ENCODE peak calls at places on chromosomes 2 and 18, in nine cellular contexts. W, C, E, I, F, S, J, T and O are unnamed samples.

GRCh38 chr2:98822301-98823164 is 91.6 kb upstream of the MGAT4A start:
- DNase-seq in W (peak), C (peak), E (peak), I (no peak), F (peak), S (no peak), J (peak), T (no peak), O (no peak)

GRCh38 chr2:109440507-109441156 is 173.1 kb downstream of the SEPTIN10 start:
- DNase-seq in W (no peak), C (no peak), E (no peak), I (no peak), F (no peak), S (no peak), J (no peak), T (no peak), O (no peak)

GRCh38 chr2:55097083-55097461 is 46.8 kb upstream of the RTN4 start:
- DNase-seq in W (no peak), C (no peak), E (no peak), I (peak), F (no peak), S (no peak), J (no peak), T (no peak), O (peak)

GRCh38 chr2:177329035-177329434 is 63.5 kb upstream of the AGPS start:
- DNase-seq in W (no peak), C (no peak), E (no peak), I (no peak), F (no peak), S (no peak), J (no peak), T (no peak), O (no peak)

GRCh38 chr2:232885264-232885961 is 15.3 kb downstream of the SNORC start:
- DNase-seq in W (no peak), C (no peak), E (no peak), I (no peak), F (no peak), S (peak), J (no peak), T (no peak), O (no peak)

GRCh38 chr2:45935791-45936622 is 284.5 kb downstream of the PRKCE start:
- DNase-seq in W (peak), C (peak), E (peak), I (peak), F (peak), S (peak), J (peak), T (no peak), O (peak)

GRCh38 chr18:33596178-33596854 is 18.3 kb downstream of the ASXL3 start:
- DNase-seq in W (no peak), C (no peak), E (no peak), I (no peak), F (no peak), S (no peak), J (no peak), T (no peak), O (peak)

GRCh38 chr2:148877403-148877740 is 2.3 kb downstream of the KIF5C start:
- DNase-seq in W (no peak), C (no peak), E (no peak), I (no peak), F (no peak), S (no peak), J (no peak), T (no peak), O (no peak)

GRCh38 chr18:6795307-6795706 is 65.8 kb downstream of the ARHGAP28 start:
- DNase-seq in W (no peak), C (no peak), E (no peak), I (no peak), F (no peak), S (peak), J (no peak), T (no peak), O (no peak)

GRCh38 chr2:120452945-120453634 is 107.2 kb downstream of the INHBB start:
- DNase-seq in W (no peak), C (no peak), E (no peak), I (no peak), F (no peak), S (no peak), J (no peak), T (no peak), O (no peak)

GRCh38 chr2:179861777-179862117 is 335 bp upstream of the ZNF385B start:
- DNase-seq in W (peak), C (no peak), E (peak), I (peak), F (peak), S (peak), J (no peak), T (no peak), O (no peak)

GRCh38 chr2:190679813-190680591 is 31.1 kb downstream of the NAB1 start:
- DNase-seq in W (peak), C (peak), E (peak), I (peak), F (peak), S (peak), J (peak), T (no peak), O (peak)

GRCh38 chr2:160247295-160247694 is 47.2 kb upstream of the ITGB6 start:
- DNase-seq in W (no peak), C (no peak), E (no peak), I (peak), F (no peak), S (no peak), J (no peak), T (no peak), O (no peak)

GRCh38 chr18:70227438-70227837 is 22.0 kb upstream of the RTTN start:
- DNase-seq in W (no peak), C (no peak), E (no peak), I (no peak), F (no peak), S (no peak), J (no peak), T (no peak), O (no peak)

GRCh38 chr18:56702946-56703345 is 51.8 kb downstream of the WDR7 start:
- DNase-seq in W (peak), C (peak), E (peak), I (peak), F (peak), S (peak), J (peak), T (no peak), O (peak)

GRCh38 chr2:176636376-176636775 is 367.1 kb downstream of the MTX2 start:
- DNase-seq in W (no peak), C (no peak), E (no peak), I (no peak), F (no peak), S (no peak), J (no peak), T (no peak), O (no peak)

GRCh38 chr2:64841462-64841861 is 147.7 kb upstream of the SLC1A4 start:
- DNase-seq in W (no peak), C (no peak), E (no peak), I (no peak), F (no peak), S (no peak), J (no peak), T (no peak), O (no peak)

GRCh38 chr2:241870081-241870541 is 582 bp downstream of the RTP5 start:
- DNase-seq in W (no peak), C (no peak), E (no peak), I (no peak), F (no peak), S (no peak), J (no peak), T (no peak), O (no peak)

GRCh38 chr18:79904357-79905147 is 46.9 kb downstream of the SLC66A2 start:
- DNase-seq in W (no peak), C (no peak), E (no peak), I (no peak), F (no peak), S (no peak), J (no peak), T (no peak), O (no peak)

GRCh38 chr18:61901334-61901986 is 8.7 kb upstream of the RNF152 start:
- DNase-seq in W (peak), C (peak), E (peak), I (peak), F (peak), S (peak), J (no peak), T (no peak), O (peak)

GRCh38 chr2:210228586-210228985 is 3.3 kb upstream of the ACADL start:
- DNase-seq in W (no peak), C (no peak), E (no peak), I (no peak), F (no peak), S (no peak), J (no peak), T (no peak), O (no peak)

GRCh38 chr2:129240061-129240460 is 739.4 kb upstream of the RAB6C start:
- DNase-seq in W (no peak), C (no peak), E (no peak), I (no peak), F (no peak), S (no peak), J (no peak), T (no peak), O (no peak)

GRCh38 chr2:39920318-39920775 is 141.3 kb upstream of the THUMPD2 start:
- DNase-seq in W (peak), C (no peak), E (no peak), I (peak), F (peak), S (no peak), J (no peak), T (no peak), O (no peak)

GRCh38 chr2:144860421-144860820 is 340.5 kb upstream of the ZEB2 start:
- DNase-seq in W (no peak), C (no peak), E (no peak), I (no peak), F (no peak), S (no peak), J (no peak), T (no peak), O (no peak)

GRCh38 chr2:12733846-12734245 is 17.1 kb downstream of the TRIB2 start:
- DNase-seq in W (no peak), C (no peak), E (no peak), I (no peak), F (no peak), S (no peak), J (no peak), T (no peak), O (no peak)

GRCh38 chr18:48002933-48003365 is 72.5 kb upstream of the SMAD2 start:
- DNase-seq in W (no peak), C (peak), E (no peak), I (peak), F (no peak), S (peak), J (no peak), T (no peak), O (peak)

GRCh38 chr2:223725494-223725893 is 111.9 kb downstream of the AP1S3 start:
- DNase-seq in W (peak), C (peak), E (peak), I (peak), F (peak), S (peak), J (no peak), T (no peak), O (peak)

GRCh38 chr18:25587545-25587944 is 235.6 kb upstream of the ZNF521 start:
- DNase-seq in W (peak), C (no peak), E (no peak), I (peak), F (no peak), S (no peak), J (no peak), T (no peak), O (no peak)

GRCh38 chr18:50917021-50917420 is 38.1 kb downstream of the ME2 start:
- DNase-seq in W (no peak), C (no peak), E (no peak), I (no peak), F (no peak), S (peak), J (no peak), T (no peak), O (no peak)

GRCh38 chr18:28039078-28039477 is 137.9 kb downstream of the CDH2 start:
- DNase-seq in W (no peak), C (no peak), E (no peak), I (peak), F (no peak), S (peak), J (no peak), T (no peak), O (peak)

GRCh38 chr18:38406625-38407024 is 841.0 kb upstream of the CELF4 start:
- DNase-seq in W (no peak), C (no peak), E (no peak), I (no peak), F (no peak), S (no peak), J (no peak), T (no peak), O (no peak)

GRCh38 chr2:118750959-118751565 is 96.4 kb downstream of the EN1 start:
- DNase-seq in W (no peak), C (peak), E (no peak), I (peak), F (no peak), S (no peak), J (no peak), T (no peak), O (peak)

GRCh38 chr2:12504443-12504842 is 212.3 kb upstream of the TRIB2 start:
- DNase-seq in W (no peak), C (no peak), E (no peak), I (peak), F (no peak), S (peak), J (no peak), T (no peak), O (peak)

GRCh38 chr2:67277450-67277849 is 119.7 kb upstream of the ETAA1 start:
- DNase-seq in W (peak), C (no peak), E (no peak), I (no peak), F (no peak), S (no peak), J (no peak), T (no peak), O (no peak)

GRCh38 chr18:63140997-63141776 is 178.4 kb downstream of the BCL2 start:
- DNase-seq in W (no peak), C (no peak), E (no peak), I (no peak), F (no peak), S (no peak), J (no peak), T (no peak), O (no peak)